ENCODE peak calls at places on chromosomes 12 and 14, in six cellular contexts. S is activated CD4-positive, alpha-beta T cell treated with anti-CD3 and anti-CD28 coated beads for 48 hours; A is stromal cell of bone marrow; E is choroid plexus epithelial cell; B is WTC11; G is caudate nucleus. L is an unnamed sample.

GRCh38 chr12:54285150-54286041 is 4.9 kb downstream of the HNRNPA1 start:
- DNase-seq in S (no peak), A (no peak), E (no peak), B (no peak), G (no peak), L (no peak)

GRCh38 chr14:74018029-74018703 is 922 bp downstream of the ENTPD5 start:
- DNase-seq in S (no peak), A (peak; percentile 58), E (peak; percentile 73), B (no peak), G (no peak), L (no peak)

GRCh38 chr14:53027562-53027961 is 76.7 kb upstream of the FERMT2 start:
- DNase-seq in S (no peak), A (no peak), E (no peak), B (no peak), G (no peak), L (no peak)

GRCh38 chr12:69388371-69388770 is 28.8 kb downstream of the YEATS4 start:
- DNase-seq in S (no peak), A (no peak), E (peak; percentile 89), B (no peak), G (no peak), L (peak; percentile 29)

GRCh38 chr12:53352331-53353258 is 16.4 kb upstream of the SP7 start:
- DNase-seq in S (peak; percentile 88), A (peak; percentile 70), E (peak; percentile 93), B (peak; percentile 85), G (peak; percentile 84), L (peak; percentile 93)

GRCh38 chr14:73850940-73851339 is 691 bp upstream of the PTGR2 start:
- DNase-seq in S (no peak), A (no peak), E (no peak), B (no peak), G (no peak), L (no peak)

GRCh38 chr14:55336161-55336560 is 64.9 kb downstream of the FBXO34 start:
- DNase-seq in S (no peak), A (no peak), E (peak; percentile 56), B (no peak), G (no peak), L (no peak)

GRCh38 chr14:61640158-61640833 is 55.0 kb upstream of the HIF1A start:
- DNase-seq in S (no peak), A (no peak), E (no peak), B (no peak), G (no peak), L (no peak)

GRCh38 chr12:104137175-104137901 is 672 bp downstream of the NFYB start:
- DNase-seq in S (peak; percentile 58), A (no peak), E (peak; percentile 72), B (peak; percentile 36), G (peak; percentile 16), L (peak; percentile 58)

GRCh38 chr14:104290058-104290667 is 151.8 kb downstream of the KIF26A start:
- DNase-seq in S (no peak), A (no peak), E (no peak), B (peak; percentile 10), G (no peak), L (no peak)

GRCh38 chr12:67355428-67356385 is 86.5 kb downstream of the CAND1 start:
- DNase-seq in S (no peak), A (peak; percentile 51), E (peak; percentile 83), B (no peak), G (no peak), L (peak; percentile 38)

GRCh38 chr12:85549658-85550057 is 269.6 kb downstream of the ALX1 start:
- DNase-seq in S (no peak), A (no peak), E (no peak), B (no peak), G (no peak), L (no peak)

GRCh38 chr12:63889236-63889635 is 44.7 kb downstream of the SRGAP1 start:
- DNase-seq in S (no peak), A (peak; percentile 13), E (peak; percentile 81), B (no peak), G (peak; percentile 43), L (peak; percentile 46)

GRCh38 chr12:121778567-121779421 is 14.7 kb downstream of the RHOF start:
- DNase-seq in S (no peak), A (no peak), E (no peak), B (no peak), G (no peak), L (no peak)

GRCh38 chr14:104967144-104967413 is 11.1 kb downstream of the AHNAK2 start:
- DNase-seq in S (no peak), A (no peak), E (no peak), B (no peak), G (no peak), L (no peak)

L was measured in SJCRH30.